ENCODE peak calls at places on chromosomes 5 and 9, in nine cellular contexts. Q is suprapubic skin, Z is GM23338, E is HepG2, M is stomach, X is spleen, D is breast epithelium, G is sigmoid colon, I is K562. K is an unnamed sample. For H3K4me1, the result is how much of the 10 kb centered on the place peaks cover.

GRCh38 chr9:99820330-99821186 is 1.1 kb upstream of the NR4A3 start:
- DNase-seq in Q (peak), Z (peak), E (peak), M (peak), X (peak), D (peak), G (peak), I (peak), K (peak)

GRCh38 chr5:85168474-85168873 is 783.8 kb upstream of the EDIL3 start:
- DNase-seq in Q (no peak), Z (no peak), E (no peak), M (no peak), X (no peak), D (no peak), G (no peak), I (no peak), K (no peak)

GRCh38 chr5:124997186-124997893 is 250.9 kb upstream of the ZNF608 start:
- DNase-seq in Q (no peak), Z (no peak), E (no peak), M (no peak), X (no peak), D (no peak), G (no peak), I (no peak), K (no peak)

GRCh38 chr5:35938518-35939227 is at the start of gene CAPSL:
- DNase-seq in Q (no peak), Z (peak), E (no peak), M (peak), X (no peak), D (no peak), G (peak), I (peak), K (peak)

GRCh38 chr9:129513856-129514496 is 106.9 kb downstream of the C9orf50 start:
- DNase-seq in Q (no peak), Z (no peak), E (no peak), M (no peak), X (peak), D (no peak), G (no peak), I (no peak), K (no peak)

GRCh38 chr5:152556779-152557178 is 151.7 kb upstream of the NMUR2 start:
- DNase-seq in Q (no peak), Z (no peak), E (no peak), M (no peak), X (no peak), D (no peak), G (no peak), I (no peak), K (no peak)

GRCh38 chr9:75378036-75378435 is 289.7 kb downstream of the OSTF1 start:
- DNase-seq in Q (peak), Z (no peak), E (no peak), M (no peak), X (no peak), D (no peak), G (peak), I (no peak), K (no peak)

GRCh38 chr5:57280811-57281301 is 107.0 kb downstream of the GPBP1 start:
- DNase-seq in Q (no peak), Z (no peak), E (no peak), M (no peak), X (no peak), D (no peak), G (no peak), I (no peak), K (no peak)

GRCh38 chr5:39759696-39760095 is 334.9 kb upstream of the DAB2 start:
- DNase-seq in Q (no peak), Z (no peak), E (no peak), M (no peak), X (no peak), D (no peak), G (no peak), I (no peak), K (no peak)

GRCh38 chr9:7974335-7975005 is 174.9 kb upstream of the DMAC1 start:
- DNase-seq in Q (no peak), Z (no peak), E (no peak), M (no peak), X (peak), D (no peak), G (no peak), I (no peak), K (no peak)

GRCh38 chr5:115333164-115333563 is 36.7 kb upstream of the CCDC112 start:
- DNase-seq in Q (no peak), Z (no peak), E (no peak), M (no peak), X (no peak), D (no peak), G (no peak), I (peak), K (no peak)

GRCh38 chr9:33687779-33688178 is 107.6 kb upstream of the PRSS3 start:
- DNase-seq in Q (no peak), Z (no peak), E (no peak), M (no peak), X (no peak), D (no peak), G (no peak), I (no peak), K (no peak)

DNA sequence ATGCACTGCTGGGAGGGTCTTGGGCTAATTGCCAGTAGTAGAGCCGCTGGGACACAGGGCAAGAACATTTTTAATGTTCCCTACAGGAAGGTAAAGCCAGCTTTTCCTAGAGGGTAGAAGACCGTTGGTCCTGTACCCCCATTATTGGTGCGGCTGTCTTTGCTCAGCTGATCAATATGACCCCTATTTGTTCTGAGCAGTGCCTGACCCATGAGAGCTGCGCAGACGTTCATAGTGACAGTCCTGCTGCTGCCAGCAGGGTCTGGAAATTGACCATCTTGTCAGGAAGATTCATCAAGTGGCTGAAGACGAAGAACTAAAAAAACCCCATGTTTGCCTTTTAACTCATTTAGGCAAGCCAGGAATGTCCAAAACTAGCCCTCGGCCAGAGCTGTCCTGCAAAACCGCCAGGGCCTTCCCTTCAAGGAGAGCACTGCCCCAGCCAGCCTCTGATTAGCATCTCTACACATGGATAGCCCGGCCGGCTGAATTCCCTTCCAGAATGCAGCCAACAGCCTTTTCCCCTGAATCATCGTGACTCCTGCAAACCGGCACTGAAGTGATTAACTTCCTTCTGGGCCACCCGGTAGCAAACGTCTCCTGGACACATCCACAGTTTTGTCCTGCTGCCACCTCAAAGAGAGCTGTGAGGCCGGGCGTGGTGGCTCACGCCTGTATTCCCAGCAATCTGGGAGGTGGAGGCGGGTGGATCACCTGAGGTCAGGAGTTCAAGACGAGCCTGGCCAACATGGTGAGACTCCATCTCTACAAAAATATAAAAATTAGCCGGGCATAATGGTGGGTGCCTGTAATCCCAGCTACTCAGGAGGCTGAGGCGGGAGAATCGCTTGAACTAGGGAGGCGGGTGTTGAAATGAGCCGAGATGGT is 20.9 kb upstream of the EEIG1 start:
- DNase-seq in Q (no peak), Z (peak), E (no peak), M (peak), X (no peak), D (peak), G (no peak), I (peak), K (no peak)
- TF ChIP-seq POLR2AphosphoS5 in Q (no peak), Z (no peak), E (no peak), M (no peak), X (no peak), D (peak), G (no peak), I (peak), K (no peak)

GRCh38 chr9:126611592-126612328 is 2.0 kb upstream of the LMX1B start:
- DNase-seq in Q (no peak), Z (peak), E (peak), M (peak), X (peak), D (peak), G (peak), I (peak), K (peak)

GRCh38 chr9:126609711-126610388 is 3.9 kb upstream of the LMX1B start:
- DNase-seq in Q (no peak), Z (no peak), E (no peak), M (no peak), X (no peak), D (no peak), G (no peak), I (no peak), K (no peak)

GRCh38 chr9:126612329-126612812 is 1.4 kb upstream of the LMX1B start:
- DNase-seq in Q (no peak), Z (no peak), E (no peak), M (no peak), X (no peak), D (no peak), G (peak), I (no peak), K (no peak)

GRCh38 chr9:126612813-126613641 is 701 bp upstream of the LMX1B start:
- DNase-seq in Q (no peak), Z (peak), E (no peak), M (no peak), X (no peak), D (no peak), G (peak), I (no peak), K (no peak)

GRCh38 chr9:126611188-126611587 is 2.5 kb upstream of the LMX1B start:
- DNase-seq in Q (no peak), Z (no peak), E (no peak), M (no peak), X (no peak), D (no peak), G (peak), I (no peak), K (no peak)
- H3K4me1 ChIP-seq in Q (under half), Z (under half), E (half or more), M (half or more), X (half or more), D (under half), G (half or more), I (under half), K (under half)

GRCh38 chr9:137583957-137584356 is 5.2 kb upstream of the DPH7 start:
- DNase-seq in Q (no peak), Z (no peak), E (no peak), M (no peak), X (no peak), D (no peak), G (no peak), I (no peak), K (no peak)

GRCh38 chr9:137583347-137583746 is 4.6 kb upstream of the DPH7 start:
- DNase-seq in Q (no peak), Z (no peak), E (no peak), M (no peak), X (no peak), D (no peak), G (no peak), I (no peak), K (no peak)

GRCh38 chr9:137581361-137582285 is 2.9 kb upstream of the DPH7 start:
- DNase-seq in Q (no peak), Z (no peak), E (no peak), M (no peak), X (no peak), D (no peak), G (no peak), I (no peak), K (no peak)

GRCh38 chr9:137580958-137581331 is 2.2 kb upstream of the DPH7 start:
- DNase-seq in Q (no peak), Z (no peak), E (no peak), M (no peak), X (no peak), D (no peak), G (no peak), I (no peak), K (no peak)

DNA sequence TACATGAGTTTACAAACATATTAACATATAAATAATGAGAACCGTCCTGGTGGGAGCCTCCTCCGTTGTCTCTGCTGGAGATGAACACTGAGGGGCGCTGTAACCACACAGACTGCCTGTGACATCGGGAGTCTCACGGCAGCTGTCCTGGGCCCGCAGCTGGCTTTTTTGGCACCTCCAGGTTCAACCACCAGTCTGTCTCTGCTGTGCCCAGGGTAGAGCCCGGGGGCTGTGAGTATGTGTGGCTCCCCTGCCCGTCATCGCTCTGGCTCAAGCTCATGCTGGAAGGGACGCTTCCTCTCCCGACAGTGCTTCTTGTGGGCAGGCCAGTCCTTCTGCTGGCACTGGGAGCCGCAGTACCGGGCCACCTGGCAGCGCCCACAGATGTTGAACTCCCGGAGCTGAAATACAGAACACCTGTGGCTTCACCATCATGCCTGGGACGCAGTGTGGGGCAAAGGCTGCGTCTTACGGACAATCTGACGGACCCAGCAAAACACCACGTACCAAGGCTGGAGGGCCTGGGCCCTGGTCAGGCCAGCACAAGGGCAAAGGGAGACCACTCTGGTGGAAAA is 3.6 kb upstream of the DPH7 start:
- DNase-seq in Q (no peak), Z (peak), E (no peak), M (peak), X (no peak), D (no peak), G (no peak), I (peak), K (no peak)
- TF ChIP-seq CTCF in Q (peak), Z (peak), E (peak), M (no peak), X (peak), D (no peak), G (no peak), I (peak), K (peak)

GRCh38 chr5:177469061-177469628 is 4.3 kb downstream of the DBN1 start:
- DNase-seq in Q (no peak), Z (peak), E (no peak), M (no peak), X (no peak), D (no peak), G (peak), I (no peak), K (no peak)
- TF ChIP-seq POLR2AphosphoS5 in Q (no peak), Z (no peak), E (no peak), M (no peak), X (no peak), D (no peak), G (peak), I (no peak), K (no peak)

GRCh38 chr5:98106116-98107088 is 667.1 kb upstream of the RGMB start:
- DNase-seq in Q (no peak), Z (no peak), E (no peak), M (no peak), X (no peak), D (no peak), G (no peak), I (no peak), K (no peak)

GRCh38 chr5:98103807-98104206 is 669.7 kb upstream of the RGMB start:
- DNase-seq in Q (no peak), Z (no peak), E (no peak), M (no peak), X (no peak), D (no peak), G (no peak), I (no peak), K (no peak)

GRCh38 chr5:98104454-98105188 is 668.8 kb upstream of the RGMB start:
- DNase-seq in Q (no peak), Z (no peak), E (no peak), M (no peak), X (no peak), D (no peak), G (no peak), I (no peak), K (no peak)

GRCh38 chr5:98102926-98103325 is 670.5 kb upstream of the RGMB start:
- DNase-seq in Q (no peak), Z (no peak), E (no peak), M (no peak), X (no peak), D (no peak), G (no peak), I (no peak), K (no peak)

DNA sequence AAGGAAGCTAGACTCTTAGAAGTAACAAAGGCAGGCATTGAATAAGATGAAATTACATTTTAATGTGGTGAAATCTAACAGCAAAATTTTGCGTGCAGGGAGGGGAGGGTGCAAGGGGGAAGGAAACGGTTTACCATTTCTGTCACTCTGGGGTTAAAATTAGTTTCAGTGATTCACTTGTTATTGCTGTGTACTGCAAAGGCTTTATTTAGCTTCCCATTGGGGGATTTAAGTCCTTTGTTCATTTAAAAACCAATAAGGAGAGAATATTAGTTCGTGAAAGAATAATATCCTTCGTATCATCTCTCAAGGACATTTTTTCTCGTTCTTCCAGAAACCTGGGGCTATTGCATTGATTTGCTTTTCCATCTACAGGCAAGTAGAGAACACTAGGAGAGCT is 667.8 kb upstream of the RGMB start:
- DNase-seq in Q (no peak), Z (no peak), E (no peak), M (no peak), X (no peak), D (no peak), G (no peak), I (no peak), K (no peak)
- H3K4me1 ChIP-seq in Q (under half), Z (under half), E (under half), M (under half), X (under half), D (under half), G (under half), I (under half), K (under half)

K was measured in transverse colon.